ENCODE peak calls at places on chromosomes 5 and 9, in four cellular contexts. Q is brain microvascular endothelial cell, J is left ventricle myocardium inferior, T is choroid plexus epithelial cell. C is an unnamed sample.
A peak's percentile ranks its signal among the peaks of the same experiment; 100 is the strongest.

GRCh38 chr9:135456436-135457104 is 23.0 kb upstream of the PPP1R26 start:
- DNase-seq in Q (no peak), J (no peak), T (no peak), C (no peak)

GRCh38 chr9:88932766-88933165 is 58.5 kb upstream of the S1PR3 start:
- DNase-seq in Q (no peak), J (no peak), T (no peak), C (no peak)

GRCh38 chr9:36874261-36874660 is 159.8 kb downstream of the PAX5 start:
- DNase-seq in Q (no peak), J (no peak), T (no peak), C (no peak)

GRCh38 chr9:97969014-97969413 is 14.1 kb upstream of the ANP32B start:
- DNase-seq in Q (no peak), J (no peak), T (no peak), C (no peak)

GRCh38 chr5:79754865-79755555 is 65.4 kb downstream of the CMYA5 start:
- DNase-seq in Q (no peak), J (no peak), T (no peak), C (peak; percentile 11)

GRCh38 chr5:178778919-178779318 is 48.5 kb upstream of the ZNF354A start:
- DNase-seq in Q (no peak), J (no peak), T (no peak), C (no peak)

GRCh38 chr5:14032944-14033343 is 88.5 kb upstream of the DNAH5 start:
- DNase-seq in Q (peak; percentile 82), J (no peak), T (no peak), C (peak; percentile 53)

GRCh38 chr9:134025606-134026541 is 593 bp downstream of the BRD3OS start:
- DNase-seq in Q (peak; percentile 14), J (peak; percentile 34), T (peak; percentile 52), C (peak; percentile 33)

GRCh38 chr9:89606049-89606481 is 1.3 kb downstream of the GADD45G start:
- DNase-seq in Q (peak; percentile 57), J (peak; percentile 78), T (peak; percentile 74), C (peak; percentile 57)

GRCh38 chr5:129852747-129853352 is 51.4 kb upstream of the CHSY3 start:
- DNase-seq in Q (peak; percentile 74), J (peak; percentile 67), T (peak; percentile 86), C (peak; percentile 70)

GRCh38 chr9:107183176-107183575 is 99.9 kb upstream of the RAD23B start:
- DNase-seq in Q (no peak), J (no peak), T (no peak), C (no peak)

GRCh38 chr5:38853753-38854470 is 8.1 kb downstream of the OSMR start:
- DNase-seq in Q (peak; percentile 90), J (no peak), T (peak; percentile 80), C (peak; percentile 91)

GRCh38 chr9:98333703-98334582 is 78.5 kb upstream of the TBC1D2 start:
- DNase-seq in Q (peak; percentile 83), J (no peak), T (peak; percentile 61), C (peak; percentile 82)

GRCh38 chr9:79877943-79878612 is 306.3 kb downstream of the TLE4 start:
- DNase-seq in Q (no peak), J (no peak), T (no peak), C (no peak)

GRCh38 chr9:114722363-114722695 is 40.3 kb upstream of the TEX48 start:
- DNase-seq in Q (no peak), J (no peak), T (no peak), C (no peak)

GRCh38 chr5:9445989-9446388 is 99.9 kb downstream of the SEMA5A start:
- DNase-seq in Q (no peak), J (no peak), T (peak; percentile 53), C (peak; percentile 45)

GRCh38 chr9:3997492-3997891 is 302.4 kb downstream of the GLIS3 start:
- DNase-seq in Q (no peak), J (no peak), T (no peak), C (no peak)

GRCh38 chr9:129333961-129334743 is 156.1 kb upstream of the IER5L start:
- DNase-seq in Q (peak; percentile 90), J (peak; percentile 93), T (peak; percentile 99), C (peak; percentile 98)

GRCh38 chr5:154478224-154478565 is at the start of gene HAND1:
- DNase-seq in Q (no peak), J (peak; percentile 79), T (no peak), C (no peak)

GRCh38 chr9:75088646-75089368 is 493 bp downstream of the OSTF1 start:
- DNase-seq in Q (peak; percentile 47), J (peak; percentile 74), T (peak; percentile 56), C (peak; percentile 67)

GRCh38 chr5:110054240-110054639 is 364.5 kb downstream of the MAN2A1 start:
- DNase-seq in Q (peak; percentile 81), J (no peak), T (peak; percentile 97), C (peak; percentile 37)

GRCh38 chr5:72599519-72600400 is 92.5 kb upstream of the ZNF366 start:
- DNase-seq in Q (peak; percentile 51), J (no peak), T (peak; percentile 34), C (peak; percentile 28)

GRCh38 chr9:130304141-130304540 is 38.6 kb downstream of the HMCN2 start:
- DNase-seq in Q (no peak), J (no peak), T (no peak), C (no peak)

GRCh38 chr5:61051267-61051666 is 106.3 kb downstream of the NDUFAF2 start:
- DNase-seq in Q (peak; percentile 69), J (no peak), T (peak; percentile 74), C (peak; percentile 51)

GRCh38 chr5:68277427-68277826 is 61.9 kb downstream of the PIK3R1 start:
- DNase-seq in Q (peak; percentile 65), J (no peak), T (peak; percentile 62), C (no peak)

GRCh38 chr9:98491778-98492177 is 217.0 kb downstream of the GABBR2 start:
- DNase-seq in Q (peak; percentile 62), J (peak; percentile 23), T (peak; percentile 62), C (peak; percentile 73)

GRCh38 chr5:1413211-1413610 is 32.0 kb downstream of the SLC6A3 start:
- DNase-seq in Q (no peak), J (peak; percentile 2), T (no peak), C (no peak)

GRCh38 chr5:154972476-154973080 is 31.7 kb downstream of the MRPL22 start:
- DNase-seq in Q (peak; percentile 61), J (no peak), T (peak; percentile 73), C (peak; percentile 54)

GRCh38 chr9:120413121-120414048 is 166.6 kb downstream of the CDK5RAP2 start:
- DNase-seq in Q (no peak), J (no peak), T (no peak), C (no peak)

GRCh38 chr5:53112909-53113308 is 3.4 kb upstream of the MOCS2 start:
- DNase-seq in Q (no peak), J (no peak), T (no peak), C (no peak)

GRCh38 chr5:126027149-126027548 is 396.1 kb upstream of the GRAMD2B start:
- DNase-seq in Q (no peak), J (no peak), T (no peak), C (no peak)

GRCh38 chr9:110623462-110624025 is 44.0 kb upstream of the SVEP1 start:
- DNase-seq in Q (peak; percentile 55), J (no peak), T (peak; percentile 79), C (peak; percentile 83)
- TF ChIP-seq CTCF in Q (peak; percentile 55), J (peak; percentile 76), T (peak; percentile 63), C (peak; percentile 52)

DNA sequence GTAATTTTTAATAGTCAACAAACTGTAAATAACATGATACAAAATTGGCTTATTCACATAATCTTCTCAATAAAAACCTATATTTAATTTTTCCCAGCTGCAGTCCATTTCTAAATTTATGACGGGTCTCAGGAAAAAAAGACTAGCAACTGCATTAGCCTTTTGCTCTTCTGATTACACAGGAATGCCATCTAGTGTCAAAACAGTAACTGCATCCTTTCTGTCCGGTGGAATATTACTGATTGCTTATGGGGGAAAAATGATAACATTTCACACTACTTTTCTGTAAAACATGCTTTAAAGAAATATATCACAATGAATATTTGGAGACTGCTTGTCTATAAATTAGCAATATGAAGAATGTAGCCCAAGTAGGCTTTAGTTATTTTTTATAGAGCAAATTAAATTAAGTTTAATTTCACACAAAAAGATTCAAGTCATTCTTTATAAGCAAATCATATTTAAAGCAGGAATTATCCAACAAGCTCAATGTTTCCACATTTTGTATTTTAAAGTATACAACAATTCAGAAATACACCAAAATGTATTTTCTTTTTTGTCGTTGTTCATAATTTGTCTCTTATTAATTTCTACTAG is 534.7 kb downstream of the CDH10 start:
- DNase-seq in Q (no peak), J (no peak), T (peak; percentile 26), C (peak; percentile 3)
- TF ChIP-seq CTCF in Q (peak; percentile 25), J (peak; percentile 41), T (peak; percentile 33), C (no peak)

GRCh38 chr5:11046160-11046559 is 285.1 kb upstream of the DAP start:
- DNase-seq in Q (peak; percentile 16), J (no peak), T (peak; percentile 28), C (peak; percentile 0)
- TF ChIP-seq CTCF in Q (peak; percentile 51), J (no peak), T (peak; percentile 41), C (no peak)

DNA sequence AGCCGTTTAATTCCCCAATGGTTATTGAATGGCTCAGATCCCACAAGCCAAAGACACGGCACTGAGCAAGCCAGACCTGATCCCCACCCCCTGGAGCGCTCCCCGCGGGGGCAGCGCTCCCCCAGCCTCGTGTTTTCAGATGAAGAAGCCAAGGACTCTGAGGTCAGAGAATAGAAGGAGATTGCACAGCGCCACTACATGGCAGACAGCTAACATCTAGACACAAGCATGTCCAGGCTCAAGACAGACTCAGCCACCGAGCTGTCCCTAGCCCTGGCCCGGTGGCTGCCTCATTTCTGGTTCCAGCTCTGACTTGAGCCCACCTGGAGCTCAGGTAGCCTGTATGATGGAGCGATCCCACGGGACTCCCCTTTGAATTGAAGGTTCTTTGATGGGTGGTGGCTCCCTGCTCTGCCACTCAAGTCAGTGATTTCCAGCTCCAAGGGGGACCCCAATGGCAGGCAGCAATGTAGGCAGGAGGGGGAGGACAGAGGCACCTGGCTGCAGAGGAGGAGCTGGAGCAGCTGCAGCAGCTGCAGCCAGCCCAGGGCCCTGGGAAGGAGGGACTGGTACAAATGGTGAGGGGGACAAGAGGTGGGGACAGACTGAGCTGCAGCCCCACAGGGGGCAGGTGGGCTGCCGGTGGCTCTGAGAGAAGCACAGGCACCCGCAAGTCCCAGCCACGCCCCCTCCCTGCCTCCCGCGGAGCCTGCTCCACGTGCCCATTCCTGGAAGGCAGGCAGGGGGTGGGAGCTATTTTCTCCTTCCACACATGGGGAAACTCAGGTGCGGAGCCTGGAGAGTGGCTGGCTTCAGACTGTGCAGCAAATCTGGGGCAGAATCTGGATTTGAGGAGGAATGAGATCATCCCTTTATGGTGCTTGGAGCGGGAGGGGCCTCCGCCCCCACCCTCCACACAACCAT is 40.2 kb downstream of the NTNG2 start:
- DNase-seq in Q (no peak), J (no peak), T (no peak), C (no peak)
- TF ChIP-seq CTCF in Q (no peak), J (no peak), T (peak; percentile 11), C (no peak)

DNA sequence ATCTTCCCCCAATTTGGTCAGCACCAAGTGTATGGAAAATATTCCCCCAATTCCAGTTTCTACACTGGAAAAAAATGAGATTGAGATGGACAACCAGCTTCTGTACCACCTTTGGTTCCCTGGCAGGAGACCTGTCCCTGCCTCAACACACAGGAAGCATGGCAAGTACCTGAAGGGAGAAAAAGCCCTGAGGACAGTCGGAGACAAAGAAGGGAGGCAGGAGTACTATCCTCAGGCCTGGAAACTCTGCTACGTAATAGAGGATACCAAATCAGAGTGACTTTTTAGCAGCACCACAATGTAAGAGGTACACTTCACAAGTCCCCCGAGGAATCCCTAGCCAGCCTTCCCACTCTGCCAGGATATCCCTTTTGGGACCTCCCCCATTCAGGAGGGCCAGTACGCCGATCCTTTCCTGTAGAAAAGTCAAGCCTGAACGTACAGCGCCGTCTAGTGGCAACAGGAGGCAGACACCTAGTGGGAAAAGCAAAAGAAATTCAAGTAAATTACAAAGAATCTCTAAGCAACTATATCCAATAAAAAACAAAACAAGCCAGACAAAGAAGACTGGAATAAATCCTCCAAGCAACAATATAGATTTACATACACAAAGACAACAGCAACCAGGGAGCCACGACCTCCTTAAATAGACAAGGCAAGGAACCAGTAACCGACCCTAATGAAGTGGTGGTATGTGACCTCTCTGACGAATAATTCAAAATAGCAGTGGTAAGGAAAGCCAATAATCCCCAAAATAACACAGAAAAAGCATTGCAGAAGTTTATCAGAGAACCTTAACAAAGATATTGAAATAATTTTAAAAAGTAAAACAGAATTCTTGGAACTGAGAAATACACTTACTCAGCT is 63.3 kb upstream of the SLCO6A1 start:
- DNase-seq in Q (peak; percentile 25), J (no peak), T (peak; percentile 53), C (peak; percentile 39)
- TF ChIP-seq CTCF in Q (peak; percentile 93), J (peak; percentile 59), T (peak; percentile 89), C (peak; percentile 92)

C was measured in fibroblast of the aortic adventitia.